ENCODE peak calls at places on chromosome 7, in six cellular contexts. J is choroid plexus epithelial cell; W is astrocyte of the spinal cord; C is brain microvascular endothelial cell; X is NB4; M is CD8-positive, alpha-beta T cell. N is an unnamed sample.

GRCh38 chr7:133645870-133646492 is 393.1 kb downstream of the EXOC4 start:
- DNase-seq in W (peak), J (no peak), X (peak), C (no peak), M (no peak), N (no peak)

GRCh38 chr7:101629171-101629570 is at the start of gene MYL10:
- DNase-seq in M (no peak), J (no peak), C (no peak), W (no peak), X (no peak), N (no peak)

GRCh38 chr7:55075464-55075971 is 56.7 kb downstream of the EGFR start:
- DNase-seq in C (no peak), W (no peak), X (no peak), J (peak), M (no peak), N (no peak)

GRCh38 chr7:46169384-46169755 is 248.3 kb upstream of the IGFBP3 start:
- DNase-seq in M (no peak), X (no peak), C (no peak), W (no peak), J (no peak), N (no peak)

GRCh38 chr7:157703131-157703530 is 366.3 kb downstream of the DNAJB6 start:
- DNase-seq in W (no peak), C (no peak), M (no peak), J (no peak), X (no peak), N (no peak)

GRCh38 chr7:76356823-76357222 is 2.0 kb downstream of the YWHAG start:
- DNase-seq in W (peak), X (peak), J (peak), M (no peak), C (no peak), N (no peak)

GRCh38 chr7:159083698-159084068 is 61.0 kb downstream of the VIPR2 start:
- DNase-seq in J (no peak), C (no peak), M (no peak), W (no peak), X (no peak), N (no peak)

GRCh38 chr7:115198143-115198542 is 276.2 kb downstream of the MDFIC start:
- DNase-seq in C (peak), W (peak), J (peak), X (no peak), M (no peak), N (peak)

GRCh38 chr7:247636-248035 is 42.3 kb upstream of the FOXL3 start:
- DNase-seq in W (no peak), J (no peak), X (no peak), C (no peak), M (no peak), N (no peak)

GRCh38 chr7:134954197-134955082 is 31.9 kb upstream of the AGBL3 start:
- DNase-seq in J (peak), C (no peak), W (peak), X (peak), M (no peak), N (no peak)

GRCh38 chr7:149496642-149497391 is 792 bp downstream of the ZNF746 start:
- DNase-seq in J (peak), M (peak), C (peak), X (peak), W (peak), N (no peak)

GRCh38 chr7:99137418-99138180 is 6.3 kb downstream of the SMURF1 start:
- DNase-seq in W (peak), M (no peak), J (peak), X (no peak), C (peak), N (no peak)

GRCh38 chr7:1902231-1902855 is 232.3 kb downstream of the ELFN1 start:
- DNase-seq in X (no peak), W (no peak), J (no peak), C (no peak), M (no peak), N (no peak)

GRCh38 chr7:105776068-105776790 is 100.2 kb downstream of the ATXN7L1 start:
- DNase-seq in C (peak), W (peak), M (no peak), X (no peak), J (peak), N (peak)

GRCh38 chr7:155356323-155357105 is 58.8 kb downstream of the INSIG1 start:
- DNase-seq in X (peak), J (peak), W (peak), C (peak), M (no peak), N (no peak)

GRCh38 chr7:158280467-158281154 is 307.0 kb downstream of the PTPRN2 start:
- DNase-seq in W (no peak), J (no peak), M (no peak), C (no peak), X (no peak), N (no peak)

GRCh38 chr7:927031-927671 is 27.3 kb downstream of the ADAP1 start:
- DNase-seq in C (no peak), W (no peak), J (no peak), X (peak), M (no peak), N (no peak)

GRCh38 chr7:76047305-76047810 is 442 bp downstream of the STYXL1 start:
- DNase-seq in X (peak), W (peak), C (no peak), J (peak), M (no peak), N (no peak)

GRCh38 chr7:132030161-132030568 is 473.7 kb upstream of the PODXL start:
- DNase-seq in M (no peak), J (no peak), C (no peak), X (no peak), W (no peak), N (no peak)

GRCh38 chr7:25148772-25149575 is 23.9 kb upstream of the CYCS start:
- DNase-seq in J (no peak), C (no peak), W (no peak), X (no peak), M (no peak), N (no peak)

GRCh38 chr7:52085610-52086009 is 769.0 kb upstream of the COBL start:
- DNase-seq in J (no peak), M (no peak), C (no peak), W (no peak), X (no peak), N (no peak)

GRCh38 chr7:36286241-36286640 is 103.4 kb upstream of the ANLN start:
- DNase-seq in W (no peak), X (no peak), J (no peak), C (no peak), M (peak), N (no peak)

GRCh38 chr7:100471021-100471420 is 7.0 kb upstream of the SPACDR start:
- DNase-seq in W (no peak), X (no peak), C (no peak), J (no peak), M (no peak), N (no peak)

GRCh38 chr7:140674899-140675701 is 2.4 kb downstream of the ADCK2 start:
- DNase-seq in C (peak), W (peak), M (no peak), J (peak), X (peak), N (no peak)

GRCh38 chr7:30445770-30446169 is 32.8 kb downstream of the NOD1 start:
- DNase-seq in J (peak), W (peak), X (peak), M (peak), C (no peak), N (no peak)
- TF ChIP-seq CTCF in J (peak), W (peak), X (peak), M (peak), C (peak), N (peak)

GRCh38 chr7:127551941-127552340 is 33.5 kb downstream of the GCC1 start:
- DNase-seq in M (no peak), X (no peak), J (no peak), W (no peak), C (no peak), N (no peak)

GRCh38 chr7:127546313-127546712 is 39.1 kb downstream of the GCC1 start:
- DNase-seq in X (no peak), W (no peak), J (no peak), M (no peak), C (no peak), N (no peak)

GRCh38 chr7:127550247-127550646 is 35.1 kb downstream of the GCC1 start:
- DNase-seq in X (no peak), M (no peak), W (no peak), J (peak), C (no peak), N (no peak)
- H3K4me3 ChIP-seq in X (no peak), M (no peak), W (no peak), J (no peak), C (no peak), N (no peak)

DNA sequence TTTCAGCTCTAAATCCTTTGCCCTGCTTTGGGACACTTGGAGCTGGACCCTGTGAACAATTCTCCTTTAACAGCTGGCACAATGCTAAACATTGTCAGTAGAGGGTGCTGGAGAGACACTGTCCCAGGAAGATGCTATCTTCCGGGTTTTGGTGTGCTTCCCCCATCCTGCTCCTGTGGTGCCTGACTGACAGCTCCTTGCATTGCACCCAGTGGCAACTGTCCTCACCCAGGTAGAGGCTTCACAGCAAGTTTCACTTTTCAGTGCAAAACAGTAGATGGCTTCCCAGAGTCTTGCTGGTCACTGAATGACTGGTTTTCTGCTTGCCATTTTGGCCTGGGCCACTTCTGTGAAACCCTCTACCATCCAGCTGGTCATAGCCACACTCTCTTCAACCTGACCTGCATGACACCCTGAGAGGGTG is 77.3 kb downstream of the CDC14C start:
- DNase-seq in X (peak), C (no peak), M (no peak), J (peak), W (no peak), N (no peak)
- TF ChIP-seq CTCF in X (peak), C (peak), M (no peak), J (peak), W (peak), N (no peak)

GRCh38 chr7:28687631-28688030 is 270.5 kb downstream of the TRIL start:
- DNase-seq in M (no peak), W (no peak), X (no peak), C (no peak), J (no peak), N (no peak)
- H3K4me3 ChIP-seq in M (no peak), W (peak), X (no peak), C (peak), J (no peak), N (peak)

GRCh38 chr7:111098926-111099250 is 8.0 kb downstream of the LRRN3 start:
- DNase-seq in W (no peak), C (no peak), M (no peak), J (no peak), X (no peak), N (no peak)

GRCh38 chr7:111094387-111094786 is 3.5 kb downstream of the LRRN3 start:
- DNase-seq in W (no peak), C (no peak), X (no peak), M (no peak), J (no peak), N (no peak)

GRCh38 chr7:111092406-111093160 is 1.7 kb downstream of the LRRN3 start:
- DNase-seq in J (no peak), M (no peak), W (no peak), C (no peak), X (no peak), N (no peak)

GRCh38 chr7:111098011-111098925 is 7.3 kb downstream of the LRRN3 start:
- DNase-seq in M (peak), W (peak), C (peak), J (peak), X (peak), N (no peak)

DNA sequence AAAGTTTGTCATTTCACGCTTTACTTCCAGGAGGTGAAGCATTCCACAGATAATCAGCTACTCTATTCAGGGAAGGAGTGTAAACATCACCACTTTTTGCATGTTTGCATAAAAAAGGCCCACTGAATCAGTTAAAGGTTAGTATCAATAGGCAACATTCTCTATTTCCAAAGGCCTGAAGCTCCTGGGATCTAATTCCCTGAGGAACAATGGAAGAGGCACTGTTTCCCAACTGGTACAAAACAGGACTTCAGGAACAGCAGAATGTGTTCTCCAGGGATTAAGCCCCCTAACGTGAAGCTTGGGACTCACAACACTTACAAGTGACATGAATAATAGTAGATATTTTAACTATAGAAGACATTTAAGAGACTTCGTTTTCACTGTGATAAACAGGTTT is 6.1 kb downstream of the LRRN3 start:
- DNase-seq in M (no peak), J (no peak), C (no peak), X (no peak), W (no peak), N (no peak)
- TF ChIP-seq CTCF in M (no peak), J (no peak), C (no peak), X (no peak), W (no peak), N (no peak)

GRCh38 chr7:4862156-4862555 is 326 bp upstream of the PAPOLB start:
- DNase-seq in M (no peak), W (no peak), X (no peak), J (no peak), C (no peak), N (no peak)
- H3K4me3 ChIP-seq in M (peak), W (peak), X (no peak), J (peak), C (peak), N (no peak)